ENCODE peak calls at places on chromosomes 12 and 14, in ten cellular contexts. S is RWPE2, V is foreskin fibroblast, O is upper lobe of right lung, C is MCF 10A, R is spleen, B is tibial artery, T is GM12864, Y is fibroblast of pulmonary artery, Z is AG09309. K is an unnamed sample.

GRCh38 chr14:104423224-104423681 is 156.3 kb upstream of the C14orf180 start:
- DNase-seq in S (peak; percentile 56), V (no peak), O (peak; percentile 57), C (no peak), R (no peak), B (no peak), T (no peak), Y (no peak), Z (no peak), K (no peak)

GRCh38 chr12:5051334-5051733 is 7.7 kb downstream of the KCNA5 start:
- DNase-seq in S (no peak), V (no peak), O (no peak), C (no peak), R (no peak), B (no peak), T (no peak), Y (no peak), Z (no peak), K (no peak)

GRCh38 chr14:29734732-29735131 is 192.9 kb downstream of the PRKD1 start:
- DNase-seq in S (no peak), V (no peak), O (no peak), C (no peak), R (no peak), B (no peak), T (no peak), Y (no peak), Z (no peak), K (no peak)

GRCh38 chr12:106957617-106958016 is 1.9 kb downstream of the TMEM263 start:
- DNase-seq in S (no peak), V (no peak), O (no peak), C (no peak), R (no peak), B (no peak), T (no peak), Y (no peak), Z (no peak), K (no peak)

GRCh38 chr12:69211172-69211571 is 28.2 kb upstream of the CPSF6 start:
- DNase-seq in S (no peak), V (no peak), O (no peak), C (no peak), R (no peak), B (no peak), T (no peak), Y (no peak), Z (no peak), K (no peak)

GRCh38 chr14:21384494-21384851 is 654 bp upstream of the SUPT16H start:
- DNase-seq in S (no peak), V (no peak), O (no peak), C (no peak), R (peak; percentile 81), B (no peak), T (peak; percentile 5), Y (no peak), Z (no peak), K (no peak)

GRCh38 chr14:74480051-74480450 is 13.1 kb downstream of the NPC2 start:
- DNase-seq in S (no peak), V (no peak), O (no peak), C (no peak), R (no peak), B (no peak), T (no peak), Y (no peak), Z (no peak), K (no peak)

GRCh38 chr12:100391856-100392255 is 35.0 kb downstream of the SLC17A8 start:
- DNase-seq in S (no peak), V (no peak), O (no peak), C (peak; percentile 35), R (no peak), B (no peak), T (no peak), Y (no peak), Z (no peak), K (no peak)

GRCh38 chr14:83042858-83043257 is 1509.2 kb upstream of the SEL1L start:
- DNase-seq in S (no peak), V (no peak), O (no peak), C (no peak), R (no peak), B (no peak), T (no peak), Y (no peak), Z (no peak), K (no peak)

GRCh38 chr14:37591311-37591940 is 3.6 kb downstream of the FOXA1 start:
- DNase-seq in S (peak; percentile 84), V (no peak), O (peak; percentile 81), C (no peak), R (no peak), B (no peak), T (no peak), Y (no peak), Z (no peak), K (no peak)
- TF ChIP-seq CTCF in S (peak; percentile 96), V (no peak), O (no peak), C (no peak), R (no peak), B (no peak), T (no peak), Y (no peak), Z (no peak), K (no peak)

GRCh38 chr12:52363111-52363679 is 4.1 kb downstream of the KRT85 start:
- DNase-seq in S (peak; percentile 31), V (no peak), O (no peak), C (no peak), R (peak; percentile 51), B (no peak), T (no peak), Y (no peak), Z (no peak), K (no peak)

GRCh38 chr12:52364061-52364460 is 3.2 kb downstream of the KRT85 start:
- DNase-seq in S (no peak), V (no peak), O (no peak), C (no peak), R (no peak), B (no peak), T (no peak), Y (no peak), Z (no peak), K (no peak)

GRCh38 chr12:52361553-52361952 is 5.7 kb downstream of the KRT85 start:
- DNase-seq in S (no peak), V (no peak), O (no peak), C (no peak), R (no peak), B (peak; percentile 12), T (no peak), Y (no peak), Z (no peak), K (no peak)

GRCh38 chr12:52360663-52361271 is 6.5 kb downstream of the KRT85 start:
- DNase-seq in S (peak; percentile 51), V (no peak), O (no peak), C (no peak), R (peak; percentile 70), B (peak; percentile 38), T (no peak), Y (no peak), Z (no peak), K (no peak)

DNA sequence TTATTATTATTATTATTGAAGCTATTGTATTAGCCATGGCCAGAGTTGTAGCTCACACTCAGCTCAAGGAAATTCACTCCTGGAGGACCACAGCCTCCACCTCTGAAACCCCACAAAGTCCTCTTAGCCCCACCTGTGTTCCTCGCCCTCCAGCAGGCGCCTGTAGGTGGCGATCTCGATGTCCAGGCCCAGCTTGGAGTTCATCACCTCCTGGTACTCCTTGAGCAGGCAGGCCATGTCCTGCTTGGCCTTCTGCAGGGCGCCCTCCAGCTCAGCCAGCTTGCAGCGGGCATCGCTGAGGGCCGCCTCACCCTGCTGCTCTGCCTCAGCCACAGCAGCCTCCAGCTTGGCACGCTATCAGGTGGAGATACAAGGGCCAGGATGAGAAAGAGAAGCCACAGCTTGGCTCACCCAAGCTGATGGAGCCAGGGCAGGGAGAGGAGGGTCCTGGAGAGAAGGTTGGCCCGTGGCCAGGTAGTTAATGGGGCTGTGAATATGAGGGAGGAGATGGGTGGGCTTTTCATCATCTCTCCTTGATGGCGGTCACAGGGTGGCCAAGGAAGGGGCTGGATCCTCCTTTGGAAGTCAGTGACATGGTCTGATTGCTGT is 5.1 kb downstream of the KRT85 start:
- DNase-seq in S (peak; percentile 30), V (no peak), O (no peak), C (peak; percentile 19), R (peak; percentile 62), B (peak; percentile 56), T (no peak), Y (no peak), Z (no peak), K (no peak)
- TF ChIP-seq CTCF in S (peak; percentile 20), V (no peak), O (peak; percentile 16), C (peak; percentile 18), R (no peak), B (no peak), T (peak; percentile 46), Y (peak; percentile 29), Z (no peak), K (peak; percentile 6)

GRCh38 chr14:89128616-89129015 is 288.4 kb downstream of the FOXN3 start:
- DNase-seq in S (no peak), V (no peak), O (no peak), C (no peak), R (no peak), B (no peak), T (no peak), Y (no peak), Z (no peak), K (no peak)
- TF ChIP-seq CTCF in S (no peak), V (no peak), O (no peak), C (no peak), R (no peak), B (no peak), T (no peak), Y (no peak), Z (no peak), K (no peak)

GRCh38 chr12:96091833-96092232 is 56.4 kb upstream of the LTA4H start:
- DNase-seq in S (no peak), V (no peak), O (no peak), C (peak; percentile 30), R (no peak), B (no peak), T (no peak), Y (no peak), Z (no peak), K (no peak)
- TF ChIP-seq CTCF in S (peak; percentile 36), V (no peak), O (no peak), C (no peak), R (no peak), B (no peak), T (no peak), Y (no peak), Z (peak; percentile 6), K (no peak)

GRCh38 chr12:3670083-3670620 is 82.8 kb downstream of the CRACR2A start:
- DNase-seq in S (no peak), V (peak; percentile 26), O (no peak), C (no peak), R (no peak), B (no peak), T (no peak), Y (no peak), Z (no peak), K (no peak)

GRCh38 chr12:3671330-3672112 is 81.4 kb downstream of the CRACR2A start:
- DNase-seq in S (no peak), V (no peak), O (no peak), C (no peak), R (no peak), B (no peak), T (no peak), Y (no peak), Z (no peak), K (no peak)

GRCh38 chr12:3669594-3669993 is 83.3 kb downstream of the CRACR2A start:
- DNase-seq in S (no peak), V (no peak), O (no peak), C (no peak), R (no peak), B (no peak), T (no peak), Y (no peak), Z (no peak), K (no peak)

GRCh38 chr12:3667485-3667884 is 85.4 kb downstream of the CRACR2A start:
- DNase-seq in S (no peak), V (no peak), O (no peak), C (no peak), R (no peak), B (no peak), T (no peak), Y (no peak), Z (no peak), K (no peak)

GRCh38 chr12:3668479-3669165 is 84.3 kb downstream of the CRACR2A start:
- DNase-seq in S (no peak), V (no peak), O (no peak), C (no peak), R (no peak), B (no peak), T (no peak), Y (no peak), Z (no peak), K (no peak)
- TF ChIP-seq CTCF in S (no peak), V (no peak), O (no peak), C (no peak), R (no peak), B (no peak), T (no peak), Y (no peak), Z (no peak), K (no peak)

K was measured in GM10248.